ENCODE peak calls at places on chromosome 16, in four cellular contexts. One of them, this sample, is unnamed.

GRCh38 chr16:48501516-48502377 is 108.2 kb downstream of the N4BP1 start:
- DNase-seq in NCI-H345: no peak
- DNase-seq in CD4-positive, alpha-beta memory T cell: no peak
- DNase-seq in A549: peak
- DNase-seq in this sample: no peak

GRCh38 chr16:85173981-85174751 is 61.9 kb upstream of the CIBAR2 start:
- DNase-seq in NCI-H345: no peak
- DNase-seq in CD4-positive, alpha-beta memory T cell: no peak
- DNase-seq in A549: peak
- DNase-seq in this sample: peak

GRCh38 chr16:5036228-5037156 is 2.8 kb upstream of the NAGPA start:
- DNase-seq in NCI-H345: no peak
- DNase-seq in CD4-positive, alpha-beta memory T cell: no peak
- DNase-seq in A549: no peak
- DNase-seq in this sample: no peak

GRCh38 chr16:46885960-46886763 is 2.0 kb downstream of the GPT2 start:
- DNase-seq in NCI-H345: no peak
- DNase-seq in CD4-positive, alpha-beta memory T cell: no peak
- DNase-seq in A549: no peak
- DNase-seq in this sample: no peak

GRCh38 chr16:14502932-14503741 is 126.9 kb downstream of the PARN start:
- DNase-seq in NCI-H345: no peak
- DNase-seq in CD4-positive, alpha-beta memory T cell: no peak
- DNase-seq in A549: no peak
- DNase-seq in this sample: no peak

GRCh38 chr16:70734522-70734921 is 48.7 kb upstream of the MTSS2 start:
- DNase-seq in NCI-H345: no peak
- DNase-seq in CD4-positive, alpha-beta memory T cell: no peak
- DNase-seq in A549: no peak
- DNase-seq in this sample: no peak

GRCh38 chr16:30901201-30902069 is 5.0 kb downstream of the CTF1 start:
- DNase-seq in NCI-H345: no peak
- DNase-seq in CD4-positive, alpha-beta memory T cell: no peak
- DNase-seq in A549: peak
- DNase-seq in this sample: no peak

GRCh38 chr16:19609359-19609758 is 53.9 kb downstream of the VPS35L start:
- DNase-seq in NCI-H345: no peak
- DNase-seq in CD4-positive, alpha-beta memory T cell: no peak
- DNase-seq in A549: peak
- DNase-seq in this sample: no peak

GRCh38 chr16:588639-588888 is 1.3 kb upstream of the RAB40C start:
- DNase-seq in NCI-H345: peak
- DNase-seq in CD4-positive, alpha-beta memory T cell: peak
- DNase-seq in A549: peak
- DNase-seq in this sample: peak

GRCh38 chr16:24729967-24730815 is 740 bp downstream of the TNRC6A start:
- DNase-seq in NCI-H345: peak
- DNase-seq in CD4-positive, alpha-beta memory T cell: no peak
- DNase-seq in A549: peak
- DNase-seq in this sample: no peak

GRCh38 chr16:22874394-22874793 is 60.4 kb downstream of the HS3ST2 start:
- DNase-seq in NCI-H345: no peak
- DNase-seq in CD4-positive, alpha-beta memory T cell: no peak
- DNase-seq in A549: no peak
- DNase-seq in this sample: no peak

GRCh38 chr16:2350500-2350899 is 10.0 kb upstream of the ABCA3 start:
- DNase-seq in NCI-H345: no peak
- DNase-seq in CD4-positive, alpha-beta memory T cell: no peak
- DNase-seq in A549: no peak
- DNase-seq in this sample: no peak

GRCh38 chr16:58399718-58400633 is 7.7 kb downstream of the GINS3 start:
- DNase-seq in NCI-H345: no peak
- DNase-seq in CD4-positive, alpha-beta memory T cell: no peak
- DNase-seq in A549: peak
- DNase-seq in this sample: no peak

GRCh38 chr16:71359431-71359830 is 908 bp downstream of the CALB2 start:
- DNase-seq in NCI-H345: no peak
- DNase-seq in CD4-positive, alpha-beta memory T cell: no peak
- DNase-seq in A549: no peak
- DNase-seq in this sample: no peak

GRCh38 chr16:30748634-30749445 is 615 bp downstream of the PHKG2 start:
- DNase-seq in NCI-H345: peak
- DNase-seq in CD4-positive, alpha-beta memory T cell: no peak
- DNase-seq in A549: peak
- DNase-seq in this sample: peak

GRCh38 chr16:70429888-70430666 is 8.8 kb downstream of the ST3GAL2 start:
- DNase-seq in NCI-H345: no peak
- DNase-seq in CD4-positive, alpha-beta memory T cell: no peak
- DNase-seq in A549: no peak
- DNase-seq in this sample: no peak

GRCh38 chr16:57997528-57998265 is 2.8 kb downstream of the ZNF319 start:
- DNase-seq in NCI-H345: peak
- DNase-seq in CD4-positive, alpha-beta memory T cell: no peak
- DNase-seq in A549: no peak
- DNase-seq in this sample: no peak

GRCh38 chr16:50093607-50094570 is 28.1 kb downstream of the HEATR3 start:
- DNase-seq in NCI-H345: no peak
- DNase-seq in CD4-positive, alpha-beta memory T cell: peak
- DNase-seq in A549: no peak
- DNase-seq in this sample: no peak

GRCh38 chr16:69088684-69089083 is 16.8 kb upstream of the HAS3 start:
- DNase-seq in NCI-H345: no peak
- DNase-seq in CD4-positive, alpha-beta memory T cell: no peak
- DNase-seq in A549: no peak
- DNase-seq in this sample: no peak

GRCh38 chr16:27759301-27759871 is 209.4 kb downstream of the KATNIP start:
- DNase-seq in NCI-H345: no peak
- DNase-seq in CD4-positive, alpha-beta memory T cell: no peak
- DNase-seq in A549: no peak
- DNase-seq in this sample: no peak

GRCh38 chr16:87190288-87191240 is 126.6 kb downstream of the C16orf95 start:
- DNase-seq in NCI-H345: no peak
- DNase-seq in CD4-positive, alpha-beta memory T cell: no peak
- DNase-seq in A549: no peak
- DNase-seq in this sample: peak

GRCh38 chr16:28326881-28327610 is 34.7 kb downstream of the SBK1 start:
- DNase-seq in NCI-H345: peak
- DNase-seq in CD4-positive, alpha-beta memory T cell: peak
- DNase-seq in A549: peak
- DNase-seq in this sample: peak

GRCh38 chr16:49638696-49639629 is 216.9 kb downstream of the ZNF423 start:
- DNase-seq in NCI-H345: no peak
- DNase-seq in CD4-positive, alpha-beta memory T cell: no peak
- DNase-seq in A549: no peak
- DNase-seq in this sample: no peak

GRCh38 chr16:14331020-14331419 is 259.9 kb downstream of the MRTFB start:
- DNase-seq in NCI-H345: no peak
- DNase-seq in CD4-positive, alpha-beta memory T cell: no peak
- DNase-seq in A549: no peak
- DNase-seq in this sample: no peak

GRCh38 chr16:57802635-57803412 is 533 bp upstream of the KIFC3 start:
- DNase-seq in NCI-H345: no peak
- DNase-seq in CD4-positive, alpha-beta memory T cell: no peak
- DNase-seq in A549: peak
- DNase-seq in this sample: no peak

GRCh38 chr16:89067677-89068076 is 26.0 kb upstream of the ACSF3 start:
- DNase-seq in NCI-H345: peak
- DNase-seq in CD4-positive, alpha-beta memory T cell: no peak
- DNase-seq in A549: no peak
- DNase-seq in this sample: no peak

GRCh38 chr16:72162105-72162680 is 9.8 kb downstream of the PMFBP1 start:
- DNase-seq in NCI-H345: no peak
- DNase-seq in CD4-positive, alpha-beta memory T cell: no peak
- DNase-seq in A549: no peak
- DNase-seq in this sample: no peak

GRCh38 chr16:11586375-11586855 is 304 bp downstream of the LITAF start:
- DNase-seq in NCI-H345: no peak
- DNase-seq in CD4-positive, alpha-beta memory T cell: no peak
- DNase-seq in A549: no peak
- DNase-seq in this sample: no peak

GRCh38 chr16:80623376-80623775 is 82.6 kb downstream of the DYNLRB2 start:
- DNase-seq in NCI-H345: no peak
- DNase-seq in CD4-positive, alpha-beta memory T cell: no peak
- DNase-seq in A549: no peak
- DNase-seq in this sample: no peak

GRCh38 chr16:17034477-17035252 is 436.1 kb downstream of the XYLT1 start:
- DNase-seq in NCI-H345: no peak
- DNase-seq in CD4-positive, alpha-beta memory T cell: no peak
- DNase-seq in A549: no peak
- DNase-seq in this sample: no peak

GRCh38 chr16:29813644-29814562 is 1.9 kb downstream of the PRRT2 start:
- DNase-seq in NCI-H345: no peak
- DNase-seq in CD4-positive, alpha-beta memory T cell: no peak
- DNase-seq in A549: no peak
- DNase-seq in this sample: no peak

GRCh38 chr16:31251435-31251834 is 8.3 kb upstream of the ITGAM start:
- DNase-seq in NCI-H345: no peak
- DNase-seq in CD4-positive, alpha-beta memory T cell: no peak
- DNase-seq in A549: no peak
- DNase-seq in this sample: no peak

GRCh38 chr16:19883296-19883951 is 1.2 kb downstream of the GPRC5B start:
- DNase-seq in NCI-H345: no peak
- DNase-seq in CD4-positive, alpha-beta memory T cell: no peak
- DNase-seq in A549: no peak
- DNase-seq in this sample: no peak